ENCODE peak calls at places on chromosomes 3 and 15, in five cellular contexts. N is gastrocnemius medialis, Z is transverse colon, E is IMR-90, X is tibial nerve. B is an unnamed sample.

GRCh38 chr3:14773691-14774128 is 45.1 kb upstream of the FGD5 start:
- DNase-seq in N (no peak), Z (no peak), E (no peak), X (no peak), B (peak)

GRCh38 chr3:114418107-114418506 is 124.3 kb downstream of the TIGIT start:
- DNase-seq in N (no peak), Z (no peak), E (no peak), X (no peak), B (no peak)

GRCh38 chr3:71062920-71063767 is 520.4 kb downstream of the FOXP1 start:
- DNase-seq in N (no peak), Z (no peak), E (peak), X (no peak), B (no peak)

GRCh38 chr3:156918746-156919145 is 92.6 kb downstream of the LEKR1 start:
- DNase-seq in N (no peak), Z (no peak), E (no peak), X (no peak), B (no peak)

GRCh38 chr3:20054549-20054987 is 14.3 kb downstream of the KAT2B start:
- DNase-seq in N (peak), Z (peak), E (peak), X (peak), B (no peak)

GRCh38 chr15:62610499-62610898 is 432.0 kb upstream of the TPM1 start:
- DNase-seq in N (no peak), Z (no peak), E (no peak), X (no peak), B (no peak)

GRCh38 chr3:12301513-12301912 is 12.6 kb downstream of the PPARG start:
- DNase-seq in N (no peak), Z (peak), E (no peak), X (no peak), B (no peak)

GRCh38 chr3:189967254-189967865 is 153.3 kb downstream of the P3H2 start:
- DNase-seq in N (no peak), Z (no peak), E (peak), X (peak), B (no peak)

GRCh38 chr3:67241084-67241483 is 243.0 kb downstream of the KBTBD8 start:
- DNase-seq in N (no peak), Z (no peak), E (no peak), X (no peak), B (no peak)

GRCh38 chr3:126479642-126480041 is 4.0 kb upstream of the ZXDC start:
- DNase-seq in N (no peak), Z (no peak), E (no peak), X (no peak), B (no peak)

GRCh38 chr3:32454111-32454510 is 48.5 kb downstream of the CMTM6 start:
- DNase-seq in N (no peak), Z (no peak), E (no peak), X (no peak), B (peak)

GRCh38 chr15:60745469-60745971 is 266.6 kb upstream of the ICE2 start:
- DNase-seq in N (peak), Z (peak), E (peak), X (peak), B (peak)

GRCh38 chr3:111012388-111013248 is 59.0 kb upstream of the NECTIN3 start:
- DNase-seq in N (no peak), Z (no peak), E (no peak), X (no peak), B (no peak)

GRCh38 chr3:150168694-150169093 is 198.0 kb upstream of the PFN2 start:
- DNase-seq in N (peak), Z (no peak), E (peak), X (peak), B (no peak)

GRCh38 chr3:94961423-94962100 is 898.7 kb downstream of the NSUN3 start:
- DNase-seq in N (no peak), Z (no peak), E (no peak), X (no peak), B (no peak)

GRCh38 chr15:88266170-88266569 is 9.6 kb upstream of the NTRK3 start:
- DNase-seq in N (no peak), Z (no peak), E (no peak), X (no peak), B (no peak)

GRCh38 chr15:57649138-57649537 is 57.4 kb upstream of the POLR2M start:
- DNase-seq in N (no peak), Z (no peak), E (no peak), X (no peak), B (peak)

GRCh38 chr3:197132916-197133530 is 103.4 kb upstream of the MELTF start:
- DNase-seq in N (no peak), Z (no peak), E (no peak), X (no peak), B (no peak)

GRCh38 chr3:59456852-59457485 is 407.1 kb upstream of the CFAP20DC start:
- DNase-seq in N (no peak), Z (no peak), E (no peak), X (no peak), B (no peak)

GRCh38 chr3:71466483-71466882 is 117.0 kb downstream of the FOXP1 start:
- DNase-seq in N (no peak), Z (no peak), E (no peak), X (no peak), B (peak)

GRCh38 chr3:4759689-4760312 is 219.4 kb upstream of the BHLHE40 start:
- DNase-seq in N (no peak), Z (no peak), E (no peak), X (no peak), B (no peak)

GRCh38 chr15:57153140-57153539 is 223.2 kb upstream of the CGNL1 start:
- DNase-seq in N (no peak), Z (no peak), E (peak), X (no peak), B (no peak)

GRCh38 chr3:171225101-171225674 is 198.7 kb upstream of the SLC2A2 start:
- DNase-seq in N (no peak), Z (no peak), E (no peak), X (no peak), B (no peak)

GRCh38 chr15:37095197-37095992 is 5.0 kb downstream of the MEIS2 start:
- DNase-seq in N (no peak), Z (no peak), E (no peak), X (no peak), B (no peak)

GRCh38 chr3:184078851-184079250 is 18.0 kb upstream of the HTR3E start:
- DNase-seq in N (no peak), Z (no peak), E (peak), X (no peak), B (no peak)

GRCh38 chr3:37475435-37475834 is 301.1 kb upstream of the LRRFIP2 start:
- DNase-seq in N (no peak), Z (no peak), E (no peak), X (no peak), B (no peak)

GRCh38 chr3:88509582-88509981 is 359.8 kb downstream of the C3orf38 start:
- DNase-seq in N (no peak), Z (no peak), E (no peak), X (no peak), B (no peak)

GRCh38 chr3:123767564-123768292 is 116.4 kb downstream of the MYLK start:
- DNase-seq in N (no peak), Z (no peak), E (no peak), X (no peak), B (peak)

GRCh38 chr3:190435618-190436017 is 14.1 kb downstream of the TMEM207 start:
- DNase-seq in N (no peak), Z (no peak), E (peak), X (no peak), B (no peak)

GRCh38 chr3:122558605-122559004 is 5.5 kb downstream of the PARP9 start:
- DNase-seq in N (no peak), Z (no peak), E (no peak), X (no peak), B (no peak)

GRCh38 chr3:168047190-168047795 is 48.4 kb downstream of the GOLIM4 start:
- DNase-seq in N (no peak), Z (no peak), E (peak), X (peak), B (no peak)

GRCh38 chr15:98217356-98217755 is 256.9 kb downstream of the ARRDC4 start:
- DNase-seq in N (no peak), Z (no peak), E (no peak), X (no peak), B (peak)

GRCh38 chr3:106078635-106079034 is 209.8 kb upstream of the CBLB start:
- DNase-seq in N (no peak), Z (no peak), E (no peak), X (no peak), B (no peak)

GRCh38 chr15:65082303-65082958 is 5.9 kb downstream of the KBTBD13 start:
- DNase-seq in N (no peak), Z (peak), E (no peak), X (no peak), B (no peak)

GRCh38 chr3:131360191-131360590 is 21.4 kb upstream of the NUDT16 start:
- DNase-seq in N (no peak), Z (no peak), E (no peak), X (no peak), B (no peak)

GRCh38 chr3:141057436-141057835 is 6.3 kb downstream of the SPSB4 start:
- DNase-seq in N (no peak), Z (no peak), E (no peak), X (no peak), B (peak)

GRCh38 chr15:99427210-99427609 is 138.6 kb upstream of the MEF2A start:
- DNase-seq in N (no peak), Z (no peak), E (no peak), X (no peak), B (no peak)

GRCh38 chr3:196016485-196016884 is 65.4 kb downstream of the TFRC start:
- DNase-seq in N (peak), Z (no peak), E (peak), X (no peak), B (no peak)

GRCh38 chr3:179260949-179261765 is 10.2 kb upstream of the KCNMB3 start:
- DNase-seq in N (peak), Z (peak), E (peak), X (peak), B (peak)
- TF ChIP-seq POLR2A in N (no peak), Z (peak), E (no peak), X (no peak), B (no peak)

DNA sequence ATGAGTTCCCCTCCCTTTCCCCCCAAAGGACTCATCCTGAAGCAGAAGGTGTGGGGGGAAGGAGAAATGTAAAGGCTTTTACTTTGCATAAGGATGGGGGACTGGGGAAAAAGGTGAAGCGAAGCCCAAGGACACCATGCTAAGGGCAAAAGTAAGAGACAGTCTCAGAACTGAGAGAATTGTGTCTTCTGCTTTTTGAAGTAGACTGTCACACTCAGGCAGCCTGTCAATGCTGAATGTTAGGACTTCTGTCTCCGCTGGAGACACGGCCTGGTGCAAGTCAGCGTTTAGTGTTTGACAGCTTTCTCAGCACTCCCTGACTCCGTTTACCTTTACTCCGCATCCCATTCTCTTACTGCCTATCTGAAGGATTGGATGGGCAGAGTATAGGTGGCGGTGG is 13.8 kb downstream of the RBM5 start:
- DNase-seq in N (no peak), Z (no peak), E (no peak), X (no peak), B (no peak)
- TF ChIP-seq POLR2A in N (no peak), Z (no peak), E (no peak), X (no peak), B (no peak)

DNA sequence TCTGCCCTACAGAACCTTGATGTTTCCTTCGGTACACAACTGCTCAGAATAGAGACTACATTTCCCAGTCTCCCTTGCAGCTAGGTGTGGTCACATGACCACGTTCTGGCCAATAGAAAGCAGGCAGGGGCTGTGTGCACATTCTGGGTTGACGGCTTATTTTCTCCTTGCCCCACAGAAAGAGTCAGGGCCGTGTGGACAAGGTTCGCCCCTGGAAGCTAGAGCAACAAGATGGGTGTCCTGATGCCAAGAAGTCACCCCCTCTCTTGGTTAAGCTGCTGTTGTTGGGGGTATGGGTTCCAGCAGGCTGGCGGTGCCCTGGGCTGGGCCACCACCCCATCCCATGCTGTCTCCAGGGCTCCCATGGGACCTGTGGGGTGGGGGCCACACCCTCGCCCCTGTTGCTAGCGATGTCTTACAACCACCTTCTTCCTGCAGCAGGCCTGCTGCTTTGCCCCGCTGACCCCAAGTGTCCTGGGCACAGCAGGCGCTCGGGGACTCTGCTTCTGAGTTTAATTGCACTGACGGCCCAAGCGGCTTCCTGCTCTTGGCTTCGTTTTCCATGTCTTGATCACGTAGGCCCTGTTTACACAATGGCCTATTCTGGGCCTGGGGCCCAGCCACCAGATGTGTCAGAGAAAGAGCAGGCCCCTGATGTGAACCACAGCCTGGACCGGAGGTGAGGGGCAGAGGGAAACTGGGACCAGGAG is 24.9 kb downstream of the ABTB1 start:
- DNase-seq in N (peak), Z (peak), E (peak), X (peak), B (peak)
- TF ChIP-seq POLR2A in N (peak), Z (no peak), E (no peak), X (no peak), B (no peak)

GRCh38 chr15:52652984-52653383 is 26.2 kb downstream of the ATOSA start:
- DNase-seq in N (no peak), Z (peak), E (peak), X (no peak), B (no peak)
- TF ChIP-seq POLR2A in N (no peak), Z (no peak), E (no peak), X (no peak), B (no peak)

GRCh38 chr15:77069521-77070121 is 1.3 kb downstream of the TSPAN3 start:
- DNase-seq in N (no peak), Z (peak), E (no peak), X (no peak), B (no peak)

GRCh38 chr15:77071338-77072223 is 672 bp upstream of the TSPAN3 start:
- DNase-seq in N (no peak), Z (no peak), E (no peak), X (no peak), B (no peak)

GRCh38 chr15:77070180-77070499 is 769 bp downstream of the TSPAN3 start:
- DNase-seq in N (no peak), Z (no peak), E (no peak), X (no peak), B (no peak)

GRCh38 chr15:77068633-77069032 is 2.3 kb downstream of the TSPAN3 start:
- DNase-seq in N (no peak), Z (no peak), E (no peak), X (no peak), B (no peak)

DNA sequence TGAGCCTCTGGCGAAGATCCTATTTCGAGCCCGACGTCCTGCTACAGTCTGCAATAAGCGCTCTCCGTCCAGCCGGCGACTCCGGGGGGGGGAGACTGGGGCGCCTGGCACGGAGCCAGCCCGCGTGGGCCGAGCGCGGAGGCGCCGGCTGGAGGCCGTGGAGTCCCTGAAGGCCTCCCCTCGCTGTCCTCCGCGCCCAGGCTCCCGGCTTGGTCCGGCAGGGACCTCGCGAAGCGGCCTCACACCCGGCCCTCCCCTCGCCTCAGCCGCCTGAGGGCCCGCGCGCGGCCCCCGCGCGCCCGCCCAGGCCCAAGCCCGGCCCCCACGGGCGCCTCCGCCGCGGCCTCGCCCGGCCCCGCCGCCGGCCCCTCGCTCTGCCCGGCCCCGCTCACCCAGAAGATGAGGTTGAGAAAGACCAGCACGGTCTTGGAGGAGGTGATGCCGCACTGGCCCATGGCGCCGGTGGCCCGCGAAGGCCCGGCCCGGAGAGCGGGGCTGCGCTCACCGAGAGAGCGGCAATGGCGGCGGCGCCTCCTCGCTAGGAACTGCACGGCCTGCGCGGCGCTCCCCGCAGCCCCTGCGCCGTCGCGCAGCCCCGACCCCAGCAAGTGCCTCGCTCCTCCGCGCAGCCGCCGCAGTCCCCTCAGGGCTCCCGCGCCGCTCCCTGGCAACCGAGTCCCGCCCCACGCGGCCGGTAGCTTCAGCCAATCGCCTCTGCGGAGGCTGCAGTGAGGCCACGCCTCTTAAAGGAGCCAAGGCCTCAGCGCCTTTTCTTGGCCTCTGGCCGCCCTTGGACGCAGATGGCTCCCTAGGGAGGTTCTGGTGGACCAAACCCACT is at the start of gene TSPAN3:
- DNase-seq in N (peak), Z (peak), E (peak), X (peak), B (no peak)
- TF ChIP-seq POLR2A in N (peak), Z (peak), E (peak), X (peak), B (peak)

GRCh38 chr15:100849021-100849831 is 30.4 kb upstream of the ALDH1A3 start:
- DNase-seq in N (no peak), Z (peak), E (peak), X (no peak), B (no peak)
- TF ChIP-seq POLR2A in N (no peak), Z (no peak), E (no peak), X (no peak), B (no peak)

DNA sequence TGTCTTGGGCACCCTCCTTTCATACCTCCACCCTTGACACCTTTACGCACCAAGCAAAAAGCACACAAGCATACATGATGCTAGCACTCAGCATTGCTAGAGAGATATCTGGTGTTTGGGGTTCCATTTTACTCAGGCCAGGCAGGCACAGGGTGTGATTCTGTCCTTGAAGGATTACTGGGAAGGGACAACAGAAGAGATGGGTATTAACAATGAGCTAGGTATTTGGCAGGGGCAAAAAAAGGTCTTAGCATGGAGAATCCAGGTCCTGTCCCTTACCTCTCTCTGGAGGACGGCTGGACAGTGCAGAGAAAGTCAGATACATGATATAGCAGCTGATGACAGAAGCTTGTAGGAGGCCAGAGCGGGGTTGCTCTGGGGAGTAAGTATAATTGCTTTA is 3.5 kb downstream of the SERINC4 start:
- DNase-seq in N (no peak), Z (no peak), E (no peak), X (no peak), B (no peak)
- TF ChIP-seq POLR2A in N (no peak), Z (no peak), E (no peak), X (no peak), B (no peak)

GRCh38 chr3:108485146-108485545 is 25.2 kb downstream of the MYH15 start:
- DNase-seq in N (no peak), Z (no peak), E (no peak), X (no peak), B (no peak)

GRCh38 chr3:108488631-108489030 is 21.8 kb downstream of the MYH15 start:
- DNase-seq in N (no peak), Z (no peak), E (peak), X (no peak), B (no peak)

GRCh38 chr3:108487439-108487838 is 23.0 kb downstream of the MYH15 start:
- DNase-seq in N (no peak), Z (no peak), E (no peak), X (no peak), B (no peak)

GRCh38 chr3:108486272-108486787 is 24.1 kb downstream of the MYH15 start:
- DNase-seq in N (no peak), Z (no peak), E (no peak), X (no peak), B (no peak)

GRCh38 chr3:108486910-108487309 is 23.5 kb downstream of the MYH15 start:
- DNase-seq in N (peak), Z (no peak), E (peak), X (no peak), B (no peak)
- TF ChIP-seq POLR2A in N (no peak), Z (no peak), E (no peak), X (no peak), B (no peak)

GRCh38 chr3:49813497-49814174 is at the start of gene UBA7:
- DNase-seq in N (no peak), Z (peak), E (peak), X (peak), B (no peak)
- TF ChIP-seq POLR2A in N (no peak), Z (peak), E (no peak), X (no peak), B (no peak)